ENCODE peak calls at places on chromosome 18, in eight cellular contexts. J, Q, L, T, Z, C, R and G are unnamed samples.
A peak's percentile ranks its signal among the peaks of the same experiment; 100 is the strongest.

GRCh38 chr18:14979875-14980274 is 231.9 kb downstream of the ANKRD30B start:
- DNase-seq in J (no peak), Q (no peak), L (no peak), T (no peak), Z (no peak), C (no peak), R (no peak), G (no peak)

GRCh38 chr18:77105021-77105420 is 27.6 kb downstream of the MBP start:
- DNase-seq in J (no peak), Q (no peak), L (peak; percentile 54), T (no peak), Z (no peak), C (no peak), R (no peak), G (no peak)

GRCh38 chr18:76351961-76352581 is 143.0 kb downstream of the ZNF516 start:
- DNase-seq in J (no peak), Q (peak; percentile 85), L (peak; percentile 61), T (no peak), Z (peak; percentile 41), C (no peak), R (peak; percentile 66), G (peak; percentile 45)

GRCh38 chr18:7038330-7038846 is 79.2 kb downstream of the LAMA1 start:
- DNase-seq in J (peak; percentile 90), Q (peak; percentile 94), L (peak; percentile 88), T (peak; percentile 62), Z (peak; percentile 62), C (peak; percentile 85), R (peak; percentile 97), G (peak; percentile 69)

GRCh38 chr18:79381811-79382311 is 13.9 kb upstream of the NFATC1 start:
- DNase-seq in J (no peak), Q (no peak), L (no peak), T (no peak), Z (no peak), C (no peak), R (no peak), G (no peak)

GRCh38 chr18:79875931-79876461 is 75.5 kb downstream of the SLC66A2 start:
- DNase-seq in J (no peak), Q (no peak), L (no peak), T (no peak), Z (no peak), C (no peak), R (no peak), G (no peak)

GRCh38 chr18:63237911-63238710 is 81.5 kb downstream of the BCL2 start:
- DNase-seq in J (peak; percentile 43), Q (peak; percentile 64), L (peak; percentile 91), T (peak; percentile 8), Z (no peak), C (no peak), R (peak; percentile 95), G (peak; percentile 54)

GRCh38 chr18:66795011-66795410 is 191.1 kb upstream of the CDH19 start:
- DNase-seq in J (no peak), Q (no peak), L (peak; percentile 1), T (no peak), Z (no peak), C (no peak), R (peak; percentile 88), G (no peak)

GRCh38 chr18:12659904-12660605 is 2.1 kb upstream of the SPIRE1 start:
- DNase-seq in J (peak; percentile 25), Q (peak; percentile 31), L (peak; percentile 74), T (peak; percentile 37), Z (peak; percentile 50), C (peak; percentile 41), R (peak; percentile 61), G (peak; percentile 47)

GRCh38 chr18:77305676-77306075 is 56.0 kb downstream of the GALR1 start:
- DNase-seq in J (no peak), Q (no peak), L (no peak), T (no peak), Z (no peak), C (no peak), R (no peak), G (no peak)

GRCh38 chr18:21820811-21821143 is 80.2 kb downstream of the MIB1 start:
- DNase-seq in J (no peak), Q (no peak), L (no peak), T (no peak), Z (no peak), C (no peak), R (no peak), G (no peak)

GRCh38 chr18:38576349-38576748 is 1010.8 kb upstream of the CELF4 start:
- DNase-seq in J (no peak), Q (no peak), L (no peak), T (no peak), Z (no peak), C (no peak), R (no peak), G (no peak)

GRCh38 chr18:24075731-24076130 is 61.2 kb downstream of the TTC39C start:
- DNase-seq in J (no peak), Q (no peak), L (no peak), T (no peak), Z (no peak), C (no peak), R (no peak), G (no peak)

GRCh38 chr18:11972371-11973174 is 8.7 kb upstream of the IMPA2 start:
- DNase-seq in J (no peak), Q (no peak), L (no peak), T (no peak), Z (no peak), C (no peak), R (no peak), G (no peak)

GRCh38 chr18:74796928-74797576 is 199.4 kb downstream of the ZNF407 start:
- DNase-seq in J (no peak), Q (peak; percentile 15), L (peak; percentile 49), T (no peak), Z (no peak), C (no peak), R (peak; percentile 86), G (no peak)

GRCh38 chr18:68714356-68714706 is 577 bp downstream of the TMX3 start:
- DNase-seq in J (no peak), Q (no peak), L (peak; percentile 14), T (peak; percentile 14), Z (peak; percentile 20), C (peak; percentile 22), R (peak; percentile 20), G (peak; percentile 37)

GRCh38 chr18:57660961-57661360 is 39.3 kb upstream of the NARS1 start:
- DNase-seq in J (no peak), Q (no peak), L (peak; percentile 58), T (no peak), Z (no peak), C (no peak), R (peak; percentile 80), G (no peak)

GRCh38 chr18:331231-331771 is 63.5 kb upstream of the THOC1 start:
- DNase-seq in J (no peak), Q (no peak), L (peak; percentile 70), T (no peak), Z (no peak), C (no peak), R (peak; percentile 81), G (no peak)

DNA sequence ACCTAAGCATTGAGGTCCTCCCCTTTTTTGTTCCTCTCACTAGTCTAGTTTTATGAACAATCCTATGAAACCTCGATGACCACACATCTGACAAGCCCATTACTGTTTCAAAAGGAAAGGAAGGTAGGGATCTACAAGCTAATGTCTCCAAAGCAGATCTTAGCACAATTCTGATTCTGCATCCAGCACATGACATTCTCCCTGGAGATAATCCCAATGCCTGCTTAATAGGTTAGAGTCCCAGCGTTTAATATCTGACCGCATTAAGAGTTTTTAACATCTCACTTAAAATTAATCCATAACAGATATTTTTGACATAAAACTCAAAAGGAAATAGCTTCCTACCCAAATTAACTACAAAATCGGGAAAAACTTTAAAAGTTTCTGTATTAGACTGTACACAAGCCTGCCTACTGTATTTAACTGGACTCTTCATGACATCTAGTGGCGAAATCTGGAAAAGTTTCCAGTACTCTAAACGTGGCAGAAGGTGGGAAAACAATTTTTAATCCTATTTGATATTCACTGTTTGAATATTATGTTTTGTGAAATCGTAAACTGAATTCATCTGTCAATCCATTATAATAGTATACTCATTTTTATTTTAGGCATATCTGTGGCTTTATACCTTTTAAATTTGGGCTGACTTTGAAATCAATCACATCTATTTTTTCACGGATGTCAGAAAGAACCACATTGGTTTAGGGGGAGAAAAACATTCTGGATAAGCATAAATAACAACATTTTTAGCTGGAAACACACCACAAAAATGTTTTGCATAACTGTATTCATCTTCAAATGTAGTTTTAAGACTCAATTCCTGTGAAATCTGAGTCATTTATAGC is 62.4 kb downstream of the TXNL1 start:
- DNase-seq in J (no peak), Q (no peak), L (peak; percentile 76), T (peak; percentile 22), Z (no peak), C (peak; percentile 52), R (peak; percentile 47), G (no peak)
- TF ChIP-seq CTCF in J (peak; percentile 62), Q (peak; percentile 58), L (peak; percentile 53), T (peak; percentile 91), Z (peak; percentile 55), C (peak; percentile 56), R (peak; percentile 63), G (peak; percentile 72)

DNA sequence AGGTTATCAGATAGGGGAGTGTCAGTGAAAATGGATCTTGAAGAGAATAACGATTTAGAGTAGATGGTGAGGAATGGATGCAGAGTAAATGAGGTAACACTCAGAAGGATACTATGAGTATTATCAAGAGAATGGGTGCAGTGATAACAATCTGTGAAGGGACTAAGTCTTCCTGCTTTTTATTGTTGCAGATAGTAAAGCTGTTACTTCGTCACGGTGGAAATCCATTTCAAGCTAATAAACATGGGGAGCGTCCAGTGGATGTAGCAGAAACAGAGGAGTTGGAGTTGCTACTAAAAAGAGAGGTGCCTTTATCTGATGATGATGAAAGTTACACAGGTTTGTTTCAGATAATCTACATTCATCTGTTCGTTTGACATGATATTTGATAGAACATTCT is 85.1 kb downstream of the ANKRD12 start:
- DNase-seq in J (no peak), Q (no peak), L (no peak), T (no peak), Z (no peak), C (no peak), R (no peak), G (no peak)
- TF ChIP-seq CTCF in J (no peak), Q (no peak), L (no peak), T (no peak), Z (no peak), C (no peak), R (no peak), G (no peak)

DNA sequence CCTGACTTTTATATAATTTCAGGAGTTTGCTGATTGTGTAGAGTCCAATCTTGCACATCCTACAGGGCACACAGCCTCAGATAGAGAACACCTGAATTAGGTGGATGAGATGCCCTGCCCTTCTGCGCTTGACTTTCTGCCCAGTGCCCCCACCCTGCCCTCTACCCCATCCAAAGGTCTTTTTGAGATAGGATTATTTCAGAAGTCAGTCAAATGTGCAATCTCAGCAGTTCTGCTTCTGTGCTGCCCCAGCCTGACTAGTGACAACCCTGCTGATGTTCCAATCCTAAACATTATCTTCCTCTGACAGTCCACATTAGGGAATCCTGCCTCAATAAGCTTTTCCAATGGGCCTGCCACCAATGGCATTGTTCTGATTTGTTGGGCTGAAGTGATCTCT is 411.5 kb downstream of the TGIF1 start:
- DNase-seq in J (no peak), Q (no peak), L (no peak), T (no peak), Z (no peak), C (no peak), R (no peak), G (no peak)
- TF ChIP-seq CTCF in J (no peak), Q (no peak), L (no peak), T (no peak), Z (no peak), C (no peak), R (no peak), G (no peak)

DNA sequence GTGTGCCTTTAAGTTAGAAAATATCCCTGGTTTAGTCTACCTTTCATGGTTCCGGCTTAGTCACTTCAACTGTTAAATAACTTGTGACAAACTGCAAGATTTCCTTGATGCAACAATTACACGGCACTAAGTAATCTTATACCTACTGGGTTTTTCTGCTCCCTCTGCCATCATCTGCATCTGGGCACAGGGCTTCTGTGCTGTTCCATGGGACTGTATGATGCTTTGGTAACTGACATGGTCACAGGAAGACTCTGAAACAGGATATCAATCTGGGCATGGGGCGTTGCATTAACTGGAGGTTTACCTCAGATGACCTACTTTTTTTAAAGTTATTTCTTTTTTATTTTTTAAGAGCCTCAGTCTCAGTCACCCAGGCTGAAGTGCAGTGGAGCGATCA is 365.4 kb downstream of the SS18 start:
- DNase-seq in J (no peak), Q (no peak), L (no peak), T (no peak), Z (no peak), C (no peak), R (peak; percentile 41), G (no peak)
- TF ChIP-seq CTCF in J (no peak), Q (no peak), L (no peak), T (no peak), Z (no peak), C (no peak), R (no peak), G (no peak)